ENCODE peak calls at places on chromosomes 11 and 22, in four cellular contexts. G, H, N and D are unnamed samples.
A peak's percentile ranks its signal among the peaks of the same experiment; 100 is the strongest.

GRCh38 chr11:107549253-107549953 is 16.1 kb downstream of the ALKBH8 start:
- DNase-seq in G (peak; percentile 72), H (peak; percentile 56), N (peak; percentile 25), D (no peak)

GRCh38 chr11:76744186-76745058 is 38.7 kb upstream of the TSKU start:
- DNase-seq in G (no peak), H (peak; percentile 50), N (no peak), D (no peak)

GRCh38 chr11:32115406-32115805 is 24.5 kb downstream of the RCN1 start:
- DNase-seq in G (no peak), H (peak; percentile 30), N (no peak), D (no peak)

GRCh38 chr11:109197656-109198055 is 224.3 kb upstream of the C11orf87 start:
- DNase-seq in G (no peak), H (peak; percentile 64), N (no peak), D (no peak)

GRCh38 chr11:112652786-112653390 is 308.3 kb upstream of the NCAM1 start:
- DNase-seq in G (no peak), H (peak; percentile 57), N (no peak), D (no peak)

GRCh38 chr22:40081662-40082061 is 86.9 kb downstream of the FAM83F start:
- DNase-seq in G (no peak), H (no peak), N (no peak), D (no peak)

GRCh38 chr22:37817705-37818311 is 5.4 kb upstream of the GALR3 start:
- DNase-seq in G (peak; percentile 81), H (peak; percentile 79), N (peak; percentile 68), D (peak; percentile 76)

GRCh38 chr11:107545101-107545514 is 20.4 kb downstream of the ALKBH8 start:
- DNase-seq in G (no peak), H (peak; percentile 55), N (peak; percentile 17), D (no peak)

GRCh38 chr11:26271666-26272065 is 60.3 kb upstream of the ANO3 start:
- DNase-seq in G (no peak), H (no peak), N (no peak), D (no peak)

GRCh38 chr11:123197711-123198110 is 2.7 kb upstream of the CLMP start:
- DNase-seq in G (no peak), H (peak; percentile 85), N (peak; percentile 75), D (no peak)

GRCh38 chr11:60985501-60985900 is 14.0 kb downstream of the CD6 start:
- DNase-seq in G (no peak), H (no peak), N (no peak), D (no peak)